ENCODE peak calls at places on chromosomes 11 and 22, in four cellular contexts. One of them, this sample, is unnamed.

GRCh38 chr22:24104307-24105017 is 76.8 kb upstream of the SUSD2 start:
- DNase-seq in IMR-90: no peak
- DNase-seq in suprapubic skin: no peak
- DNase-seq in NB4: no peak
- DNase-seq in this sample: no peak

GRCh38 chr11:96215094-96215782 is 127.8 kb downstream of the MAML2 start:
- DNase-seq in IMR-90: peak; percentile 76
- DNase-seq in suprapubic skin: no peak
- DNase-seq in NB4: peak; percentile 72
- DNase-seq in this sample: no peak

GRCh38 chr22:48188211-48188845 is 1425.9 kb downstream of the TBC1D22A start:
- DNase-seq in NB4: peak; percentile 12
- DNase-seq in IMR-90: no peak
- DNase-seq in suprapubic skin: no peak
- DNase-seq in this sample: peak; percentile 43

GRCh38 chr11:11171854-11172253 is 181.2 kb downstream of the CSNK2A3 start:
- DNase-seq in suprapubic skin: no peak
- DNase-seq in NB4: peak; percentile 28
- DNase-seq in IMR-90: no peak
- DNase-seq in this sample: no peak

GRCh38 chr11:61947486-61948210 is 2.5 kb upstream of the BEST1 start:
- DNase-seq in IMR-90: peak; percentile 88
- DNase-seq in NB4: peak; percentile 81
- DNase-seq in suprapubic skin: peak; percentile 96
- DNase-seq in this sample: no peak

GRCh38 chr22:44813416-44813815 is 61.0 kb downstream of the ARHGAP8 start:
- DNase-seq in IMR-90: no peak
- DNase-seq in suprapubic skin: no peak
- DNase-seq in NB4: no peak
- DNase-seq in this sample: no peak

GRCh38 chr22:50705219-50705691 is 32.6 kb downstream of the SHANK3 start:
- DNase-seq in NB4: peak; percentile 79
- DNase-seq in suprapubic skin: no peak
- DNase-seq in IMR-90: peak; percentile 70
- DNase-seq in this sample: no peak

GRCh38 chr22:47592791-47593190 is 830.3 kb downstream of the TBC1D22A start:
- DNase-seq in suprapubic skin: peak; percentile 60
- DNase-seq in NB4: no peak
- DNase-seq in IMR-90: no peak
- DNase-seq in this sample: peak; percentile 52

GRCh38 chr11:109016724-109017123 is 351.9 kb downstream of the DDX10 start:
- DNase-seq in NB4: no peak
- DNase-seq in suprapubic skin: no peak
- DNase-seq in IMR-90: no peak
- DNase-seq in this sample: no peak

GRCh38 chr11:115759622-115760527 is 255.7 kb upstream of the CADM1 start:
- DNase-seq in suprapubic skin: no peak
- DNase-seq in IMR-90: no peak
- DNase-seq in NB4: no peak
- DNase-seq in this sample: no peak

GRCh38 chr22:19527321-19527721 is 3.1 kb upstream of the CLDN5 start:
- DNase-seq in NB4: no peak
- DNase-seq in suprapubic skin: peak; percentile 56
- DNase-seq in IMR-90: no peak
- DNase-seq in this sample: no peak

GRCh38 chr11:64710418-64711137 is 12.4 kb downstream of the NRXN2 start:
- DNase-seq in NB4: peak; percentile 65
- DNase-seq in IMR-90: peak; percentile 14
- DNase-seq in suprapubic skin: no peak
- DNase-seq in this sample: no peak

GRCh38 chr11:108117746-108118371 is 3.5 kb upstream of the ACAT1 start:
- DNase-seq in suprapubic skin: no peak
- DNase-seq in IMR-90: peak; percentile 76
- DNase-seq in NB4: peak; percentile 75
- DNase-seq in this sample: no peak

GRCh38 chr11:125407046-125407445 is 89.0 kb downstream of the FEZ1 start:
- DNase-seq in IMR-90: no peak
- DNase-seq in NB4: no peak
- DNase-seq in suprapubic skin: no peak
- DNase-seq in this sample: no peak

GRCh38 chr11:117606807-117607206 is 190.2 kb downstream of the DSCAML1 start:
- DNase-seq in IMR-90: no peak
- DNase-seq in NB4: peak; percentile 24
- DNase-seq in suprapubic skin: no peak
- DNase-seq in this sample: no peak

GRCh38 chr22:50507421-50507990 is at the start of gene LMF2:
- DNase-seq in suprapubic skin: peak; percentile 91
- DNase-seq in NB4: peak; percentile 83
- DNase-seq in IMR-90: no peak
- DNase-seq in this sample: no peak

GRCh38 chr11:71949034-71949433 is 20.2 kb downstream of the RNF121 start:
- DNase-seq in IMR-90: no peak
- DNase-seq in suprapubic skin: no peak
- DNase-seq in NB4: no peak
- DNase-seq in this sample: no peak

GRCh38 chr11:45209904-45210699 is 63.7 kb downstream of the PRDM11 start:
- DNase-seq in suprapubic skin: peak; percentile 87
- DNase-seq in NB4: peak; percentile 45
- DNase-seq in IMR-90: peak; percentile 21
- DNase-seq in this sample: peak; percentile 97

GRCh38 chr22:50702261-50702671 is 29.6 kb downstream of the SHANK3 start:
- DNase-seq in suprapubic skin: peak; percentile 60
- DNase-seq in IMR-90: no peak
- DNase-seq in NB4: no peak
- DNase-seq in this sample: no peak

GRCh38 chr11:92163879-92164278 is 60.7 kb upstream of the FAT3 start:
- DNase-seq in IMR-90: no peak
- DNase-seq in NB4: no peak
- DNase-seq in suprapubic skin: no peak
- DNase-seq in this sample: no peak

GRCh38 chr11:1435820-1436467 is 46.2 kb downstream of the BRSK2 start:
- DNase-seq in IMR-90: no peak
- DNase-seq in suprapubic skin: no peak
- DNase-seq in NB4: no peak
- DNase-seq in this sample: no peak
- H3K4me3 ChIP-seq in IMR-90: no peak overlapping the region
- H3K4me3 ChIP-seq in suprapubic skin: no peak overlapping the region
- H3K4me3 ChIP-seq in NB4: no peak overlapping the region
- H3K4me3 ChIP-seq in this sample: no peak overlapping the region

GRCh38 chr22:46453006-46453828 is 84.2 kb downstream of the CELSR1 start:
- DNase-seq in NB4: no peak
- DNase-seq in suprapubic skin: no peak
- DNase-seq in IMR-90: no peak
- DNase-seq in this sample: no peak
- TF ChIP-seq POLR2A in NB4: no peak
- TF ChIP-seq POLR2A in suprapubic skin: no peak
- TF ChIP-seq POLR2A in IMR-90: no peak
- TF ChIP-seq POLR2A in this sample: no peak

GRCh38 chr11:70326365-70326803 is 55.9 kb downstream of the PPFIA1 start:
- DNase-seq in NB4: peak; percentile 58
- DNase-seq in suprapubic skin: no peak
- DNase-seq in IMR-90: peak; percentile 70
- DNase-seq in this sample: no peak
- H3K4me3 ChIP-seq in NB4: no peak overlapping the region
- H3K4me3 ChIP-seq in suprapubic skin: no peak overlapping the region
- H3K4me3 ChIP-seq in IMR-90: no peak overlapping the region
- H3K4me3 ChIP-seq in this sample: peak overlapping the region; percentile 13

DNA sequence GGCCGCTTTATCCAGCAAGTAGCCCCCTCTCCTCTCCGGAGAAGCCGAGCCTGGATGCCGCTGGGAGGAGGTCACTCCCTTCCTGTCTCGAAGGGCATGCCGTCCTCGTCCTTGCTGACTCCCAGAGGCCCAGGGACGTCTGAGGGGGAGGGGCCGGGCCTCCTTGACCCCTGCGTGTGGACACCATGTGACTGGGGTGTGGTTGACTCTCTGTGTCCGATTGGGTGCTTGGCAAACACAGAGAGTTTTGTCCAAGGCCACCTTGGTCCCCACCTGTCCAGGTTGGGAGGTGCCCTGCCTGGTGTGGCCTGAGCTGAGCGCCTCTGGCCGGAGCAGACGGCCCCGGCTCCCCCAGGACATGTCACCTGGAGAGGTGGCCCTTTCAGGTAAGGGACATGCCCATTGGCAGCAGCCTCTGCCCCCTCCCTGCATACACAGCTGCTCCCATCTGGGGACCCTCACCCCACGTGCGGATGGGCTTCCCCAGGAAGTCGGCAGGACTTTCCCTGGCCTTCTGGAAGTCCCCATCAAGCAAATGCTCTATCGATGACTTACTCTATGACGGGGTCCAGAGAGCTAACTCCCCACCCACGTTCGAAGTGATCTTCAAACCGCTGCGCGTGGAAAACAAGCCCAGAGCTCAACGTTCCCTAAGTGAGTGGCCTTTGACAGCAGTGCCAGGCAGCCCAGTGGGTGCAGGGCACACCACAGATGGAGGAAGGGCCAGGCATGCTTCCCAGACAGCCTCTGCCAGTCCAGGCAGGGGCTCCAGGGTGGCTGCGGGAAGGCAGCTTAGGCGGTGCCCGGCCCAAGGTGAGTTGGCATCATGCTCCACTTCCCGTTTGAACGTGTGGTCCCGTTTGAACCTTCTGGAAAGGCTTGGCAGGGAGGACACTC is at the start of gene SMIM38:
- DNase-seq in NB4: no peak
- DNase-seq in suprapubic skin: no peak
- DNase-seq in IMR-90: no peak
- DNase-seq in this sample: no peak
- TF ChIP-seq POLR2A in NB4: no peak
- TF ChIP-seq POLR2A in suprapubic skin: no peak
- TF ChIP-seq POLR2A in IMR-90: no peak
- TF ChIP-seq POLR2A in this sample: no peak

This sample was measured in vagina.